ENCODE peak calls at places on chromosomes 12 and 14, in nine cellular contexts. F, S, K, Q, C, H, O, J and W are unnamed samples.

GRCh38 chr12:96201272-96202227 is 7.4 kb downstream of the ELK3 start:
- DNase-seq in K (no peak), F (no peak), O (no peak), H (no peak), Q (no peak), J (no peak), S (no peak), C (no peak), W (no peak)

GRCh38 chr12:91937033-91937432 is 208.6 kb downstream of the BTG1 start:
- DNase-seq in C (no peak), O (no peak), J (no peak), H (no peak), K (no peak), S (no peak), F (no peak), Q (no peak), W (no peak)

GRCh38 chr14:70047598-70048312 is 141.0 kb downstream of the SLC8A3 start:
- DNase-seq in J (no peak), C (no peak), S (no peak), Q (no peak), K (no peak), F (no peak), H (no peak), O (no peak), W (no peak)

GRCh38 chr14:35470775-35471174 is 63.2 kb upstream of the INSM2 start:
- DNase-seq in S (peak), J (peak), H (no peak), O (no peak), K (no peak), C (no peak), F (peak), Q (peak), W (peak)

GRCh38 chr12:41795066-41795465 is 349.6 kb downstream of the GXYLT1 start:
- DNase-seq in K (no peak), C (no peak), H (no peak), F (no peak), Q (no peak), J (no peak), S (no peak), O (no peak), W (no peak)

GRCh38 chr14:73125169-73125588 is 11.1 kb upstream of the PSEN1 start:
- DNase-seq in S (no peak), J (no peak), F (no peak), K (no peak), Q (no peak), O (no peak), C (no peak), H (no peak), W (no peak)

GRCh38 chr12:84772281-84772680 is 140.3 kb downstream of the SLC6A15 start:
- DNase-seq in K (no peak), O (no peak), F (peak), S (no peak), Q (peak), H (no peak), J (no peak), C (no peak), W (no peak)

GRCh38 chr14:74524813-74525135 is 31.2 kb downstream of the ISCA2 start:
- DNase-seq in O (no peak), S (no peak), K (no peak), H (no peak), C (no peak), F (no peak), Q (no peak), J (no peak), W (no peak)